ENCODE peak calls at places on chromosomes 2 and 18, in nine cellular contexts. M is upper lobe of right lung; B is astrocyte; G is fibroblast of lung; J is CD8-positive, alpha-beta T cell; T is cardiac muscle cell; L is ovary; Q is left lung; W is IMR-90. X is an unnamed sample.
A peak's percentile ranks its signal among the peaks of the same experiment; 100 is the strongest.

GRCh38 chr2:127097471-127097765 is 9.5 kb downstream of the BIN1 start:
- DNase-seq in M (peak; percentile 46), B (no peak), G (no peak), J (no peak), T (no peak), L (peak; percentile 24), Q (peak; percentile 37), W (no peak), X (no peak)

GRCh38 chr18:23716966-23717365 is 27.7 kb downstream of the LAMA3 start:
- DNase-seq in M (no peak), B (no peak), G (peak; percentile 29), J (no peak), T (no peak), L (no peak), Q (no peak), W (no peak), X (no peak)

GRCh38 chr2:53863538-53864227 is 3.9 kb upstream of the GPR75 start:
- DNase-seq in M (no peak), B (no peak), G (peak; percentile 32), J (no peak), T (no peak), L (no peak), Q (no peak), W (no peak), X (no peak)

GRCh38 chr2:197862556-197862955 is 58.2 kb downstream of the PLCL1 start:
- DNase-seq in M (no peak), B (peak; percentile 11), G (peak; percentile 27), J (no peak), T (no peak), L (no peak), Q (no peak), W (no peak), X (no peak)

GRCh38 chr2:226540204-226540994 is 259.2 kb downstream of the IRS1 start:
- DNase-seq in M (no peak), B (no peak), G (peak; percentile 6), J (no peak), T (no peak), L (no peak), Q (no peak), W (no peak), X (no peak)

GRCh38 chr2:43279317-43279840 is 53.0 kb upstream of the ZFP36L2 start:
- DNase-seq in M (no peak), B (no peak), G (no peak), J (no peak), T (no peak), L (no peak), Q (no peak), W (no peak), X (no peak)

GRCh38 chr2:174329157-174329715 is 5.5 kb upstream of the SP9 start:
- DNase-seq in M (no peak), B (no peak), G (no peak), J (no peak), T (no peak), L (no peak), Q (no peak), W (no peak), X (no peak)

GRCh38 chr2:48483916-48484315 is 46.0 kb upstream of the STON1 start:
- DNase-seq in M (no peak), B (peak; percentile 97), G (peak; percentile 96), J (no peak), T (no peak), L (no peak), Q (no peak), W (peak; percentile 91), X (no peak)

GRCh38 chr2:113872201-113872600 is 17.7 kb upstream of the ACTR3 start:
- DNase-seq in M (no peak), B (peak; percentile 90), G (peak; percentile 93), J (no peak), T (no peak), L (no peak), Q (no peak), W (peak; percentile 80), X (no peak)

GRCh38 chr2:68222287-68222686 is 30.0 kb downstream of the PPP3R1 start:
- DNase-seq in M (no peak), B (no peak), G (no peak), J (no peak), T (no peak), L (no peak), Q (no peak), W (no peak), X (no peak)

GRCh38 chr2:68217729-68218128 is 34.6 kb downstream of the PPP3R1 start:
- DNase-seq in M (no peak), B (no peak), G (no peak), J (no peak), T (no peak), L (no peak), Q (no peak), W (no peak), X (no peak)

GRCh38 chr2:68216454-68217310 is 35.6 kb downstream of the PPP3R1 start:
- DNase-seq in M (no peak), B (no peak), G (no peak), J (no peak), T (no peak), L (no peak), Q (no peak), W (peak; percentile 57), X (no peak)

GRCh38 chr2:68214381-68214780 is 38.0 kb downstream of the PPP3R1 start:
- DNase-seq in M (no peak), B (no peak), G (no peak), J (no peak), T (no peak), L (no peak), Q (no peak), W (no peak), X (no peak)

GRCh38 chr2:68218343-68218901 is 33.9 kb downstream of the PPP3R1 start:
- DNase-seq in M (no peak), B (no peak), G (no peak), J (no peak), T (no peak), L (no peak), Q (no peak), W (no peak), X (no peak)
- H3K4me1 ChIP-seq in M (peaks cover 43% of the 10 kb centered on the region), B (no peaks in the 10 kb centered on the region), G (no peaks in the 10 kb centered on the region), J (peaks cover 42% of the 10 kb centered on the region), T (peaks cover 33% of the 10 kb centered on the region), L (peaks cover 4% of the 10 kb centered on the region), Q (peaks cover 18% of the 10 kb centered on the region), W (peaks cover 18% of the 10 kb centered on the region), X (no peaks in the 10 kb centered on the region)

GRCh38 chr2:95231723-95232122 is 24.4 kb downstream of the ZNF892 start:
- DNase-seq in M (peak; percentile 71), B (peak; percentile 46), G (peak; percentile 62), J (no peak), T (peak; percentile 58), L (no peak), Q (no peak), W (peak; percentile 55), X (peak; percentile 67)

GRCh38 chr2:95238131-95238530 is 30.8 kb downstream of the ZNF892 start:
- DNase-seq in M (no peak), B (no peak), G (no peak), J (no peak), T (no peak), L (no peak), Q (no peak), W (no peak), X (no peak)

GRCh38 chr2:95232232-95232631 is 24.9 kb downstream of the ZNF892 start:
- DNase-seq in M (no peak), B (no peak), G (no peak), J (no peak), T (no peak), L (no peak), Q (no peak), W (no peak), X (no peak)

GRCh38 chr2:95234286-95234785 is 27.0 kb downstream of the ZNF892 start:
- DNase-seq in M (no peak), B (no peak), G (no peak), J (no peak), T (no peak), L (no peak), Q (no peak), W (no peak), X (no peak)

GRCh38 chr2:95234806-95235205 is 27.5 kb downstream of the ZNF892 start:
- DNase-seq in M (no peak), B (peak; percentile 12), G (peak; percentile 29), J (no peak), T (no peak), L (no peak), Q (no peak), W (no peak), X (no peak)
- H3K9me3 ChIP-seq in M (no peaks in the 10 kb centered on the region), B (no peaks in the 10 kb centered on the region), G (no peaks in the 10 kb centered on the region), J (no peaks in the 10 kb centered on the region), T (no peaks in the 10 kb centered on the region), L (peaks cover 5% of the 10 kb centered on the region), Q (peaks cover 25% of the 10 kb centered on the region), W (no peaks in the 10 kb centered on the region), X (peaks cover 6% of the 10 kb centered on the region)

DNA sequence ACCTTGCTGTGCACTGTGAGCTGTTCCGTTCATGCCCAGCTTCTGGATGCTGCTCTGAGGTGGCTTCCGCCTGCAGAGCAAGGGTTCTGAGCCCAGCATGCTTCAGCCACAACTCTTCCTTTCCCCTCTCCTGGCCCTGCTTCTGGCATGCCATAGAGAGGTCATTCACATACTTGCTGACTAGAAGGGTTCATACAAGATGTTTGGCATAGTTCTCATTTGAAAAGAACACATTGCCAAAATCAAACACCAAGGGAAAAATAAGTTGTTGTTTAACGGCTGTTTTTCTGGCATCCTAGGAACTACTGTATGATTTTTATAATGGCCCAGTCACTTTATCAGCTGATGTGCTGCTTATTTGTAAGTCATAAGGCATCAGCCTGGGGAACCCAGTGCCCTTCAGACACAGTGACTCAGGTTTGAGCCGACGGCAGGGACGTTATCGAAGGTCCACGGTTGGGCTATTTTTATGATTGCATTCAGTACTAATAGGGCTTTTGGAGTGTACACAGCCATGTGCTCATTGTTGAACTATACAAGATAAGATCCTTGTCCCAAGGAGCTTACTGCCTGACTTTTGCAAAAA is 53.9 kb upstream of the CTAGE1 start:
- DNase-seq in M (no peak), B (peak; percentile 66), G (peak; percentile 71), J (no peak), T (peak; percentile 87), L (no peak), Q (no peak), W (peak; percentile 64), X (no peak)
- H3K4me1 ChIP-seq in M (peaks cover 38% of the 10 kb centered on the region), B (peaks cover 52% of the 10 kb centered on the region), G (peaks cover 25% of the 10 kb centered on the region), J (no peaks in the 10 kb centered on the region), T (peaks cover 60% of the 10 kb centered on the region), L (peaks cover 29% of the 10 kb centered on the region), Q (peaks cover 38% of the 10 kb centered on the region), W (peaks cover 33% of the 10 kb centered on the region), X (no peaks in the 10 kb centered on the region)

GRCh38 chr2:236744316-236745105 is 174.9 kb downstream of the ACKR3 start:
- DNase-seq in M (no peak), B (peak; percentile 99), G (peak; percentile 99), J (no peak), T (no peak), L (no peak), Q (no peak), W (peak; percentile 74), X (no peak)
- H3K9me3 ChIP-seq in M (no peaks in the 10 kb centered on the region), B (no peaks in the 10 kb centered on the region), G (no peaks in the 10 kb centered on the region), J (no peaks in the 10 kb centered on the region), T (no peaks in the 10 kb centered on the region), L (no peaks in the 10 kb centered on the region), Q (no peaks in the 10 kb centered on the region), W (no peaks in the 10 kb centered on the region), X (no peaks in the 10 kb centered on the region)

GRCh38 chr2:195559431-195559914 is 97.6 kb upstream of the SLC39A10 start:
- DNase-seq in M (no peak), B (peak; percentile 98), G (peak; percentile 98), J (peak; percentile 67), T (no peak), L (no peak), Q (no peak), W (peak; percentile 100), X (no peak)
- H3K4me1 ChIP-seq in M (peaks cover 33% of the 10 kb centered on the region), B (peaks cover 29% of the 10 kb centered on the region), G (peaks cover 16% of the 10 kb centered on the region), J (peaks cover 66% of the 10 kb centered on the region), T (no peaks in the 10 kb centered on the region), L (no peaks in the 10 kb centered on the region), Q (peaks cover 8% of the 10 kb centered on the region), W (peaks cover 20% of the 10 kb centered on the region), X (no peaks in the 10 kb centered on the region)

GRCh38 chr18:56120781-56121180 is 517.6 kb downstream of the TXNL1 start:
- DNase-seq in M (no peak), B (no peak), G (no peak), J (no peak), T (no peak), L (no peak), Q (no peak), W (no peak), X (no peak)
- H3K9me3 ChIP-seq in M (no peaks in the 10 kb centered on the region), B (no peaks in the 10 kb centered on the region), G (no peaks in the 10 kb centered on the region), J (no peaks in the 10 kb centered on the region), T (no peaks in the 10 kb centered on the region), L (no peaks in the 10 kb centered on the region), Q (no peaks in the 10 kb centered on the region), W (no peaks in the 10 kb centered on the region), X (no peaks in the 10 kb centered on the region)

X was measured in breast epithelium.